ENCODE peak calls at places on chromosomes 1 and 21, in six cellular contexts. One of them, this sample, is unnamed.

GRCh38 chr1:52680353-52680752 is 17.8 kb downstream of the COA7 start:
- DNase-seq in caudate nucleus: no peak
- DNase-seq in NCI-H524: no peak
- DNase-seq in activated naive CD4-positive, alpha-beta T cell: no peak
- DNase-seq in stimulated activated effector memory CD8-positive, alpha-beta T cell treated with anti-CD3 and anti-CD28 coated beads, Interleukin-12 subunit alpha, Interleukin-12 subunit beta, amount 100 ng/mL, for 72 hours: no peak
- DNase-seq in left ventricle myocardium inferior: no peak
- DNase-seq in this sample: no peak

GRCh38 chr1:228393268-228393699 is 13.4 kb downstream of the TRIM11 start:
- DNase-seq in activated naive CD4-positive, alpha-beta T cell: no peak
- DNase-seq in NCI-H524: peak
- DNase-seq in left ventricle myocardium inferior: peak
- DNase-seq in caudate nucleus: no peak
- DNase-seq in stimulated activated effector memory CD8-positive, alpha-beta T cell treated with anti-CD3 and anti-CD28 coated beads, Interleukin-12 subunit alpha, Interleukin-12 subunit beta, amount 100 ng/mL, for 72 hours: no peak
- DNase-seq in this sample: peak

GRCh38 chr1:222627232-222627631 is 9.3 kb downstream of the MIA3 start:
- DNase-seq in left ventricle myocardium inferior: no peak
- DNase-seq in NCI-H524: no peak
- DNase-seq in stimulated activated effector memory CD8-positive, alpha-beta T cell treated with anti-CD3 and anti-CD28 coated beads, Interleukin-12 subunit alpha, Interleukin-12 subunit beta, amount 100 ng/mL, for 72 hours: no peak
- DNase-seq in activated naive CD4-positive, alpha-beta T cell: no peak
- DNase-seq in caudate nucleus: no peak
- DNase-seq in this sample: no peak

GRCh38 chr21:31043495-31043894 is 5.2 kb upstream of the KRTAP19-8 start:
- DNase-seq in caudate nucleus: no peak
- DNase-seq in NCI-H524: no peak
- DNase-seq in left ventricle myocardium inferior: no peak
- DNase-seq in activated naive CD4-positive, alpha-beta T cell: no peak
- DNase-seq in stimulated activated effector memory CD8-positive, alpha-beta T cell treated with anti-CD3 and anti-CD28 coated beads, Interleukin-12 subunit alpha, Interleukin-12 subunit beta, amount 100 ng/mL, for 72 hours: no peak
- DNase-seq in this sample: no peak

GRCh38 chr1:246860401-246860800 is 71.3 kb downstream of the AHCTF1 start:
- DNase-seq in activated naive CD4-positive, alpha-beta T cell: no peak
- DNase-seq in stimulated activated effector memory CD8-positive, alpha-beta T cell treated with anti-CD3 and anti-CD28 coated beads, Interleukin-12 subunit alpha, Interleukin-12 subunit beta, amount 100 ng/mL, for 72 hours: no peak
- DNase-seq in NCI-H524: no peak
- DNase-seq in left ventricle myocardium inferior: no peak
- DNase-seq in caudate nucleus: no peak
- DNase-seq in this sample: no peak

GRCh38 chr1:104406731-104407130 is 657.0 kb downstream of the AMY1C start:
- DNase-seq in activated naive CD4-positive, alpha-beta T cell: no peak
- DNase-seq in NCI-H524: no peak
- DNase-seq in stimulated activated effector memory CD8-positive, alpha-beta T cell treated with anti-CD3 and anti-CD28 coated beads, Interleukin-12 subunit alpha, Interleukin-12 subunit beta, amount 100 ng/mL, for 72 hours: no peak
- DNase-seq in left ventricle myocardium inferior: no peak
- DNase-seq in caudate nucleus: no peak
- DNase-seq in this sample: no peak

GRCh38 chr1:171220551-171221175 is 27.6 kb upstream of the FMO1 start:
- DNase-seq in caudate nucleus: no peak
- DNase-seq in activated naive CD4-positive, alpha-beta T cell: no peak
- DNase-seq in NCI-H524: no peak
- DNase-seq in left ventricle myocardium inferior: no peak
- DNase-seq in stimulated activated effector memory CD8-positive, alpha-beta T cell treated with anti-CD3 and anti-CD28 coated beads, Interleukin-12 subunit alpha, Interleukin-12 subunit beta, amount 100 ng/mL, for 72 hours: no peak
- DNase-seq in this sample: no peak

GRCh38 chr1:205907794-205908193 is 35.5 kb downstream of the SLC26A9 start:
- DNase-seq in left ventricle myocardium inferior: no peak
- DNase-seq in NCI-H524: no peak
- DNase-seq in stimulated activated effector memory CD8-positive, alpha-beta T cell treated with anti-CD3 and anti-CD28 coated beads, Interleukin-12 subunit alpha, Interleukin-12 subunit beta, amount 100 ng/mL, for 72 hours: no peak
- DNase-seq in activated naive CD4-positive, alpha-beta T cell: no peak
- DNase-seq in caudate nucleus: no peak
- DNase-seq in this sample: no peak

GRCh38 chr1:84253891-84254290 is 47.6 kb upstream of the SAMD13 start:
- DNase-seq in activated naive CD4-positive, alpha-beta T cell: no peak
- DNase-seq in caudate nucleus: peak
- DNase-seq in stimulated activated effector memory CD8-positive, alpha-beta T cell treated with anti-CD3 and anti-CD28 coated beads, Interleukin-12 subunit alpha, Interleukin-12 subunit beta, amount 100 ng/mL, for 72 hours: no peak
- DNase-seq in NCI-H524: no peak
- DNase-seq in left ventricle myocardium inferior: peak
- DNase-seq in this sample: peak

GRCh38 chr1:82405333-82405732 is 604.6 kb downstream of the ADGRL2 start:
- DNase-seq in caudate nucleus: no peak
- DNase-seq in left ventricle myocardium inferior: no peak
- DNase-seq in stimulated activated effector memory CD8-positive, alpha-beta T cell treated with anti-CD3 and anti-CD28 coated beads, Interleukin-12 subunit alpha, Interleukin-12 subunit beta, amount 100 ng/mL, for 72 hours: no peak
- DNase-seq in activated naive CD4-positive, alpha-beta T cell: no peak
- DNase-seq in NCI-H524: no peak
- DNase-seq in this sample: no peak

GRCh38 chr1:168933143-168933840 is 173.2 kb upstream of the ATP1B1 start:
- DNase-seq in caudate nucleus: no peak
- DNase-seq in left ventricle myocardium inferior: no peak
- DNase-seq in stimulated activated effector memory CD8-positive, alpha-beta T cell treated with anti-CD3 and anti-CD28 coated beads, Interleukin-12 subunit alpha, Interleukin-12 subunit beta, amount 100 ng/mL, for 72 hours: no peak
- DNase-seq in NCI-H524: no peak
- DNase-seq in activated naive CD4-positive, alpha-beta T cell: no peak
- DNase-seq in this sample: no peak

GRCh38 chr1:205504311-205505075 is at the start of gene CDK18:
- DNase-seq in NCI-H524: peak
- DNase-seq in left ventricle myocardium inferior: peak
- DNase-seq in caudate nucleus: peak
- DNase-seq in stimulated activated effector memory CD8-positive, alpha-beta T cell treated with anti-CD3 and anti-CD28 coated beads, Interleukin-12 subunit alpha, Interleukin-12 subunit beta, amount 100 ng/mL, for 72 hours: peak
- DNase-seq in activated naive CD4-positive, alpha-beta T cell: no peak
- DNase-seq in this sample: peak

GRCh38 chr1:232335751-232336274 is 294.1 kb downstream of the SIPA1L2 start:
- DNase-seq in left ventricle myocardium inferior: no peak
- DNase-seq in caudate nucleus: no peak
- DNase-seq in activated naive CD4-positive, alpha-beta T cell: no peak
- DNase-seq in stimulated activated effector memory CD8-positive, alpha-beta T cell treated with anti-CD3 and anti-CD28 coated beads, Interleukin-12 subunit alpha, Interleukin-12 subunit beta, amount 100 ng/mL, for 72 hours: no peak
- DNase-seq in NCI-H524: peak
- DNase-seq in this sample: no peak

GRCh38 chr1:77824083-77824482 is 44.6 kb downstream of the MIGA1 start:
- DNase-seq in stimulated activated effector memory CD8-positive, alpha-beta T cell treated with anti-CD3 and anti-CD28 coated beads, Interleukin-12 subunit alpha, Interleukin-12 subunit beta, amount 100 ng/mL, for 72 hours: no peak
- DNase-seq in NCI-H524: no peak
- DNase-seq in activated naive CD4-positive, alpha-beta T cell: no peak
- DNase-seq in left ventricle myocardium inferior: no peak
- DNase-seq in caudate nucleus: no peak
- DNase-seq in this sample: no peak

GRCh38 chr1:172898866-172899265 is 151.9 kb downstream of the TNFSF18 start:
- DNase-seq in activated naive CD4-positive, alpha-beta T cell: no peak
- DNase-seq in left ventricle myocardium inferior: no peak
- DNase-seq in stimulated activated effector memory CD8-positive, alpha-beta T cell treated with anti-CD3 and anti-CD28 coated beads, Interleukin-12 subunit alpha, Interleukin-12 subunit beta, amount 100 ng/mL, for 72 hours: no peak
- DNase-seq in NCI-H524: no peak
- DNase-seq in caudate nucleus: no peak
- DNase-seq in this sample: no peak

GRCh38 chr1:213154056-213154677 is 103.1 kb downstream of the RPS6KC1 start:
- DNase-seq in left ventricle myocardium inferior: no peak
- DNase-seq in stimulated activated effector memory CD8-positive, alpha-beta T cell treated with anti-CD3 and anti-CD28 coated beads, Interleukin-12 subunit alpha, Interleukin-12 subunit beta, amount 100 ng/mL, for 72 hours: no peak
- DNase-seq in activated naive CD4-positive, alpha-beta T cell: no peak
- DNase-seq in caudate nucleus: no peak
- DNase-seq in NCI-H524: no peak
- DNase-seq in this sample: no peak

GRCh38 chr1:224340711-224341384 is 10.9 kb upstream of the NVL start:
- DNase-seq in caudate nucleus: no peak
- DNase-seq in left ventricle myocardium inferior: peak
- DNase-seq in stimulated activated effector memory CD8-positive, alpha-beta T cell treated with anti-CD3 and anti-CD28 coated beads, Interleukin-12 subunit alpha, Interleukin-12 subunit beta, amount 100 ng/mL, for 72 hours: peak
- DNase-seq in activated naive CD4-positive, alpha-beta T cell: no peak
- DNase-seq in NCI-H524: no peak
- DNase-seq in this sample: peak

GRCh38 chr1:173506437-173506836 is 29.3 kb downstream of the PRDX6 start:
- DNase-seq in stimulated activated effector memory CD8-positive, alpha-beta T cell treated with anti-CD3 and anti-CD28 coated beads, Interleukin-12 subunit alpha, Interleukin-12 subunit beta, amount 100 ng/mL, for 72 hours: no peak
- DNase-seq in left ventricle myocardium inferior: no peak
- DNase-seq in NCI-H524: no peak
- DNase-seq in caudate nucleus: no peak
- DNase-seq in activated naive CD4-positive, alpha-beta T cell: no peak
- DNase-seq in this sample: no peak

GRCh38 chr1:229024528-229025119 is 246.3 kb upstream of the RAB4A start:
- DNase-seq in stimulated activated effector memory CD8-positive, alpha-beta T cell treated with anti-CD3 and anti-CD28 coated beads, Interleukin-12 subunit alpha, Interleukin-12 subunit beta, amount 100 ng/mL, for 72 hours: no peak
- DNase-seq in activated naive CD4-positive, alpha-beta T cell: no peak
- DNase-seq in NCI-H524: no peak
- DNase-seq in left ventricle myocardium inferior: peak
- DNase-seq in caudate nucleus: no peak
- DNase-seq in this sample: no peak

GRCh38 chr1:41811051-41811795 is 107.5 kb downstream of the HIVEP3 start:
- DNase-seq in stimulated activated effector memory CD8-positive, alpha-beta T cell treated with anti-CD3 and anti-CD28 coated beads, Interleukin-12 subunit alpha, Interleukin-12 subunit beta, amount 100 ng/mL, for 72 hours: peak
- DNase-seq in activated naive CD4-positive, alpha-beta T cell: no peak
- DNase-seq in NCI-H524: no peak
- DNase-seq in caudate nucleus: no peak
- DNase-seq in left ventricle myocardium inferior: no peak
- DNase-seq in this sample: peak

GRCh38 chr1:7406641-7407546 is 364.2 kb upstream of the VAMP3 start:
- DNase-seq in stimulated activated effector memory CD8-positive, alpha-beta T cell treated with anti-CD3 and anti-CD28 coated beads, Interleukin-12 subunit alpha, Interleukin-12 subunit beta, amount 100 ng/mL, for 72 hours: no peak
- DNase-seq in left ventricle myocardium inferior: no peak
- DNase-seq in caudate nucleus: no peak
- DNase-seq in activated naive CD4-positive, alpha-beta T cell: no peak
- DNase-seq in NCI-H524: no peak
- DNase-seq in this sample: no peak

GRCh38 chr1:171426645-171427044 is 58.7 kb upstream of the PRRC2C start:
- DNase-seq in NCI-H524: no peak
- DNase-seq in activated naive CD4-positive, alpha-beta T cell: no peak
- DNase-seq in left ventricle myocardium inferior: no peak
- DNase-seq in caudate nucleus: no peak
- DNase-seq in stimulated activated effector memory CD8-positive, alpha-beta T cell treated with anti-CD3 and anti-CD28 coated beads, Interleukin-12 subunit alpha, Interleukin-12 subunit beta, amount 100 ng/mL, for 72 hours: no peak
- DNase-seq in this sample: no peak

GRCh38 chr1:50488876-50489275 is 65.6 kb upstream of the DMRTA2 start:
- DNase-seq in NCI-H524: no peak
- DNase-seq in activated naive CD4-positive, alpha-beta T cell: no peak
- DNase-seq in stimulated activated effector memory CD8-positive, alpha-beta T cell treated with anti-CD3 and anti-CD28 coated beads, Interleukin-12 subunit alpha, Interleukin-12 subunit beta, amount 100 ng/mL, for 72 hours: no peak
- DNase-seq in left ventricle myocardium inferior: no peak
- DNase-seq in caudate nucleus: no peak
- DNase-seq in this sample: no peak

GRCh38 chr1:225843426-225843795 is 33.5 kb downstream of the EPHX1 start:
- DNase-seq in activated naive CD4-positive, alpha-beta T cell: no peak
- DNase-seq in NCI-H524: no peak
- DNase-seq in left ventricle myocardium inferior: no peak
- DNase-seq in stimulated activated effector memory CD8-positive, alpha-beta T cell treated with anti-CD3 and anti-CD28 coated beads, Interleukin-12 subunit alpha, Interleukin-12 subunit beta, amount 100 ng/mL, for 72 hours: no peak
- DNase-seq in caudate nucleus: no peak
- DNase-seq in this sample: no peak

GRCh38 chr1:14363707-14364413 is 234.6 kb upstream of the KAZN start:
- DNase-seq in NCI-H524: no peak
- DNase-seq in activated naive CD4-positive, alpha-beta T cell: no peak
- DNase-seq in left ventricle myocardium inferior: no peak
- DNase-seq in caudate nucleus: no peak
- DNase-seq in stimulated activated effector memory CD8-positive, alpha-beta T cell treated with anti-CD3 and anti-CD28 coated beads, Interleukin-12 subunit alpha, Interleukin-12 subunit beta, amount 100 ng/mL, for 72 hours: no peak
- DNase-seq in this sample: no peak

GRCh38 chr1:225691861-225692516 is 39.1 kb upstream of the ENAH start:
- DNase-seq in stimulated activated effector memory CD8-positive, alpha-beta T cell treated with anti-CD3 and anti-CD28 coated beads, Interleukin-12 subunit alpha, Interleukin-12 subunit beta, amount 100 ng/mL, for 72 hours: no peak
- DNase-seq in left ventricle myocardium inferior: no peak
- DNase-seq in activated naive CD4-positive, alpha-beta T cell: no peak
- DNase-seq in NCI-H524: no peak
- DNase-seq in caudate nucleus: no peak
- DNase-seq in this sample: no peak

GRCh38 chr21:46425566-46425965 is 33.1 kb upstream of the DIP2A start:
- DNase-seq in caudate nucleus: no peak
- DNase-seq in activated naive CD4-positive, alpha-beta T cell: no peak
- DNase-seq in left ventricle myocardium inferior: no peak
- DNase-seq in stimulated activated effector memory CD8-positive, alpha-beta T cell treated with anti-CD3 and anti-CD28 coated beads, Interleukin-12 subunit alpha, Interleukin-12 subunit beta, amount 100 ng/mL, for 72 hours: peak
- DNase-seq in NCI-H524: peak
- DNase-seq in this sample: peak

GRCh38 chr1:87329051-87329755 is 523 bp downstream of the LMO4 start:
- DNase-seq in NCI-H524: peak
- DNase-seq in activated naive CD4-positive, alpha-beta T cell: peak
- DNase-seq in caudate nucleus: no peak
- DNase-seq in left ventricle myocardium inferior: peak
- DNase-seq in stimulated activated effector memory CD8-positive, alpha-beta T cell treated with anti-CD3 and anti-CD28 coated beads, Interleukin-12 subunit alpha, Interleukin-12 subunit beta, amount 100 ng/mL, for 72 hours: peak
- DNase-seq in this sample: peak

GRCh38 chr1:170225735-170226524 is 80.2 kb downstream of the NTMT2 start:
- DNase-seq in left ventricle myocardium inferior: no peak
- DNase-seq in activated naive CD4-positive, alpha-beta T cell: no peak
- DNase-seq in NCI-H524: no peak
- DNase-seq in stimulated activated effector memory CD8-positive, alpha-beta T cell treated with anti-CD3 and anti-CD28 coated beads, Interleukin-12 subunit alpha, Interleukin-12 subunit beta, amount 100 ng/mL, for 72 hours: no peak
- DNase-seq in caudate nucleus: no peak
- DNase-seq in this sample: no peak